ENCODE peak calls at places on chromosomes 13 and 19, in six cellular contexts. T, H, R, S, I and P are unnamed samples.

GRCh38 chr13:30934381-30934780 is 1.9 kb downstream of the TEX26 start:
- DNase-seq in S (no peak), R (no peak), H (no peak), T (no peak), I (no peak), P (no peak)

GRCh38 chr19:40309666-40310065 is 24.5 kb upstream of the AKT2 start:
- DNase-seq in S (no peak), T (no peak), I (no peak), H (no peak), R (no peak), P (no peak)

GRCh38 chr13:70424428-70424827 is 316.2 kb upstream of the KLHL1 start:
- DNase-seq in S (no peak), I (no peak), T (peak), H (no peak), R (no peak), P (no peak)

GRCh38 chr13:41315466-41316047 is 4.5 kb downstream of the NAA16 start:
- DNase-seq in S (no peak), R (no peak), T (no peak), I (no peak), H (no peak), P (no peak)

GRCh38 chr19:11697284-11697855 is 41.4 kb downstream of the ZNF823 start:
- DNase-seq in S (no peak), H (no peak), I (no peak), T (no peak), R (no peak), P (no peak)

GRCh38 chr19:56119585-56119978 is 1.5 kb downstream of the ZNF787 start:
- DNase-seq in I (peak), H (peak), R (no peak), T (peak), S (no peak), P (no peak)

GRCh38 chr13:94722596-94722995 is 10.3 kb upstream of the SOX21 start:
- DNase-seq in I (peak), H (no peak), R (no peak), T (no peak), S (no peak), P (no peak)

GRCh38 chr19:42325896-42326771 is 699 bp downstream of the MEGF8 start:
- DNase-seq in R (no peak), S (no peak), T (peak), H (no peak), I (no peak), P (no peak)

GRCh38 chr19:18194554-18195238 is 1.7 kb downstream of the MPV17L2 start:
- DNase-seq in R (peak), T (no peak), H (peak), I (peak), S (no peak), P (peak)

GRCh38 chr19:28426902-28427232 is 786.1 kb downstream of the UQCRFS1 start:
- DNase-seq in T (no peak), I (no peak), S (no peak), H (no peak), R (no peak), P (no peak)

GRCh38 chr19:5905072-5905778 is 553 bp downstream of the VMAC start:
- DNase-seq in I (no peak), T (no peak), H (no peak), R (no peak), S (no peak), P (no peak)
- TF ChIP-seq POLR2AphosphoS5 in I (no peak), T (no peak), H (no peak), R (no peak), S (no peak), P (no peak)

GRCh38 chr19:58372311-58373133 is 8.3 kb downstream of the ZNF837 start:
- DNase-seq in H (no peak), S (no peak), T (no peak), R (peak), I (no peak), P (no peak)
- TF ChIP-seq POLR2A in H (no peak), S (no peak), T (no peak), R (no peak), I (no peak), P (no peak)

GRCh38 chr19:38675611-38676010 is 28.2 kb downstream of the ACTN4 start:
- DNase-seq in H (no peak), R (no peak), I (no peak), S (no peak), T (no peak), P (no peak)

GRCh38 chr19:38678217-38678890 is 30.9 kb downstream of the ACTN4 start:
- DNase-seq in H (no peak), S (no peak), I (no peak), T (no peak), R (no peak), P (no peak)

GRCh38 chr19:38678891-38679494 is 31.5 kb downstream of the ACTN4 start:
- DNase-seq in R (no peak), H (no peak), T (no peak), S (no peak), I (no peak), P (no peak)

GRCh38 chr19:38676023-38676877 is 28.8 kb downstream of the ACTN4 start:
- DNase-seq in I (peak), T (no peak), H (no peak), R (no peak), S (no peak), P (no peak)

DNA sequence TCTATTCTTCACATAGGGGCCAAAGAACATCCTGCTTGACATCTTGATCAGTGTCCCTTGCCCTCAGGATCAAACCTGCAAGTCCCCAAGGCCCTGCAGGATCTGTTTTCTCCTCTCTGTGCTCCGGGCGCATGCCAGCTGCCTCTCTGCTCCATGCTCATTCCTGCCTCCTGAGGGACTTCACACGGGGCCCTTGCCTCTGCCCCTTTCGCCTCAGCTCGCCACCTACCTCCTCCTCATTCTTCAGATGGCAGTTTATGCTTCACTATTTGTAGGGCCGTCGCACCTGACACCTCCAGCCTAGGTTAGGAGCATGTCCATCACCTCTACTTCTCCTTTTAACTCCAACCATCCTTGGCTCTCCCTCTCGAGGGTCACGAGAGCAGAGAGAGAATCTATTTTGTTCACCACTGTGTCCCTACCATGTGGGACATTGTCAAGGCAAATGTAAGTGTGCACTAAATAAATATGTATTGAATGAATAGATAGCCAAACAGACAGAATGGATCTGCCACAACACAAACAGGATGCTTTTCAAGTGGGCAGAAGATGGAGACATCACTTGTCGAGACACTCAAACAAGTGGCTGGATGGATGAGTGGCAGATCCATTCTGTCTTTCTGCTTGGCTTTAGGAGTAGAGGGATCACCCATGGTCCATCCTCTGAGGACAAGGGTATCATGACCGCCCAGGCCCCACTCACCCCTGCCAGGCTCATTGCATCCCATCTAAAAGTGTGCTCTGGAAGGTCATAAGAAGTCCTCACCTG is 29.6 kb downstream of the ACTN4 start:
- DNase-seq in T (no peak), I (no peak), R (no peak), H (no peak), S (no peak), P (no peak)
- TF ChIP-seq POLR2AphosphoS5 in T (no peak), I (no peak), R (no peak), H (no peak), S (no peak), P (no peak)

DNA sequence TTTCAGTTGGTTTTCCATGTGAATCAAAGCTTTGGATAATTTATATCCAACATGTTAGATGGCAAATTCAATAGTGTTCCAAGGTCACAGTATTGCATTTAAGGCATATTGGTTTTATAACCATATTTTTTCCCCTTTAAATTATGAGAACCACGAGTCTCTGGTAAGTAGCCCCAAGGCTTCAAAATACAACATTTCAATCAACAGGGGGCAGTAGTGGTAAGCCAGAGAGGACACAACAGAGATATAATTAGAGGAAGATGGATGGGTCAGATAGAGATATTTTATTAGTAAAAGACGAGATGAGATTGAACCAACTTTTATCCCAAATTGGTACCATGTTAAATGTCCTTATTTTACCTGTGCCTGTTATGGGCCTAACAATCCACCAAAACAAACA is 53.1 kb downstream of the KL start:
- DNase-seq in T (no peak), S (no peak), H (no peak), R (no peak), I (peak), P (no peak)
- TF ChIP-seq POLR2A in T (no peak), S (no peak), H (no peak), R (no peak), I (no peak), P (no peak)

DNA sequence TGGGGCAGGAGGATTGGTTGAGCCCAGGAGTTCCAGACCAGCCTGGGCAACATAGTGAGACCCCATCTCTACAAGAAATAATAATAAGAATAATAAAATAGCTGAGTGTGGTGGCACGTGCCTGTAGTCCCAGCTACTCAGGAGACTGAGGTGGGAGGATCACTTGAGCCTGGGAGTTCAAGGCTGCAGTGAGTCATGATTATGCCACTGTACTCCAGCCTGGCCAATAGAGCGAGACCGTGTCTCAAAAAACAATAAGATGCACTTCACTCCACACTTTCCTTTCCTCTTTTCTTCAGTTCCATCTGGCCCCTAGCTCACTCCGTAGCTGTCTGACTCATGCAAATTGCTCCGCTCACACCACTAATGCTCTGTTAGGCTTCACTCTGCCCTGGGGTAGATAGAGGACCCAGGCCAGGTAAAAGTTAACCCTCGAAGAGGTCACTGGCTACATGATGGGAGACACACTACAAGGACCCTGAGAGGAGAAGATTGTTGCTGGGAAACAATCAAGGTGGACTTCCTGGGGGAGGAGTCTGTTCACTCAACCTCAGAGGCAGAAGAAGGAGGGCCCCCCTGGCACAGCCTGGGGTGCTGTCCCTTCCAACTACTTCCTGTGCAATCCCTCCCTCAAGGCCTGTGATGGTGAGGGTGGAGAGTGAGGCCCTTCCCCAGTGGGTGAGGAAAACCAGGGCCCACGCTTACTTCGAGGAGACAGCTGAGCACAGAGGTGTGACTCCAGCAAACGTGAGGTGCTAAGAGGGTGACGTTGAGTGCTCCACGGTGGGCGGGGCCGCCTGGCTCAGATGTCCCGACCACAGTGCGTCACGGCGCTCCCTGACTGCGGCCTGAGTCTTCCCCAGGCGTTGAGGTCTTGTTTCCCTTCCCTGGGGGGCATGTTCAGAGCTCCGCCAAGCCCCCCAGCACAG is 8.8 kb upstream of the TNFSF9 start:
- DNase-seq in R (peak), I (no peak), H (peak), T (peak), S (no peak), P (peak)
- TF ChIP-seq POLR2AphosphoS5 in R (no peak), I (no peak), H (no peak), T (no peak), S (no peak), P (no peak)